ENCODE peak calls at places on chromosomes 4 and X, in seven cellular contexts. M is HCT116, F is HepG2, I is K562, C is H1, T is SK-N-SH, Q is GM12878. R is an unnamed sample.
A peak's percentile ranks its signal among the peaks of the same experiment; 100 is the strongest.

GRCh38 chrX:43753637-43754036 is 97.5 kb downstream of the MAOA start:
- DNase-seq in M (no peak), F (no peak), I (no peak), C (no peak), T (no peak), Q (no peak), R (no peak)

GRCh38 chr4:41934813-41935651 is at the start of gene TMEM33:
- DNase-seq in M (peak; percentile 90), F (peak; percentile 94), I (peak; percentile 87), C (peak; percentile 85), T (peak; percentile 88), Q (peak; percentile 71), R (peak; percentile 94)

GRCh38 chr4:17373666-17374065 is 138.2 kb downstream of the QDPR start:
- DNase-seq in M (no peak), F (no peak), I (no peak), C (no peak), T (no peak), Q (no peak), R (no peak)

GRCh38 chrX:130887392-130887791 is 15.6 kb downstream of the ENOX2 start:
- DNase-seq in M (no peak), F (no peak), I (no peak), C (no peak), T (no peak), Q (no peak), R (no peak)

GRCh38 chr4:54744487-54744886 is 86.7 kb downstream of the KIT start:
- DNase-seq in M (no peak), F (no peak), I (no peak), C (no peak), T (no peak), Q (no peak), R (no peak)

GRCh38 chrX:154804957-154805695 is at the start of gene MPP1:
- DNase-seq in M (peak; percentile 32), F (no peak), I (peak; percentile 88), C (peak; percentile 76), T (peak; percentile 89), Q (peak; percentile 36), R (peak; percentile 64)

GRCh38 chr4:42397635-42398447 is 553 bp downstream of the SHISA3 start:
- DNase-seq in M (no peak), F (no peak), I (no peak), C (peak; percentile 77), T (peak; percentile 81), Q (no peak), R (no peak)

GRCh38 chr4:112029642-112030235 is 115.5 kb upstream of the FAM241A start:
- DNase-seq in M (no peak), F (no peak), I (no peak), C (no peak), T (no peak), Q (no peak), R (no peak)

GRCh38 chr4:10104211-10104990 is 12.2 kb downstream of the WDR1 start:
- DNase-seq in M (no peak), F (no peak), I (no peak), C (no peak), T (no peak), Q (no peak), R (no peak)

GRCh38 chrX:109952050-109952449 is 50.9 kb upstream of the TMEM164 start:
- DNase-seq in M (no peak), F (no peak), I (no peak), C (no peak), T (no peak), Q (no peak), R (peak; percentile 66)

GRCh38 chrX:1231850-1232505 is 19.5 kb upstream of the CRLF2 start:
- DNase-seq in M (no peak), F (no peak), I (no peak), C (no peak), T (no peak), Q (no peak), R (no peak)

GRCh38 chr4:1329408-1330371 is 17.3 kb upstream of the UVSSA start:
- DNase-seq in M (no peak), F (no peak), I (no peak), C (no peak), T (no peak), Q (no peak), R (no peak)

GRCh38 chrX:132333351-132333750 is 114.1 kb upstream of the RAP2C start:
- DNase-seq in M (no peak), F (no peak), I (no peak), C (no peak), T (no peak), Q (no peak), R (no peak)

GRCh38 chr4:138090145-138090917 is 151.8 kb downstream of the SLC7A11 start:
- DNase-seq in M (peak; percentile 76), F (peak; percentile 64), I (peak; percentile 60), C (peak; percentile 67), T (peak; percentile 78), Q (peak; percentile 17), R (peak; percentile 80)

GRCh38 chr4:74397748-74398426 is 32.9 kb downstream of the EREG start:
- DNase-seq in M (no peak), F (no peak), I (no peak), C (no peak), T (no peak), Q (no peak), R (no peak)

GRCh38 chrX:31459361-31459760 is 387.5 kb upstream of the FTHL17 start:
- DNase-seq in M (no peak), F (no peak), I (no peak), C (no peak), T (no peak), Q (no peak), R (no peak)

GRCh38 chr4:153335665-153336064 is 8.8 kb upstream of the MND1 start:
- DNase-seq in M (no peak), F (no peak), I (no peak), C (no peak), T (no peak), Q (no peak), R (no peak)

GRCh38 chrX:14039344-14039743 is 9.7 kb upstream of the GEMIN8 start:
- DNase-seq in M (no peak), F (peak; percentile 28), I (peak; percentile 54), C (no peak), T (peak; percentile 49), Q (no peak), R (peak; percentile 25)

GRCh38 chrX:19682712-19683331 is 167.5 kb upstream of the MAP3K15 start:
- DNase-seq in M (no peak), F (no peak), I (no peak), C (no peak), T (peak; percentile 55), Q (no peak), R (no peak)

GRCh38 chr4:41927761-41928499 is 7.3 kb upstream of the TMEM33 start:
- DNase-seq in M (no peak), F (peak; percentile 32), I (no peak), C (no peak), T (no peak), Q (no peak), R (no peak)

GRCh38 chr4:14338206-14338605 is 664.1 kb upstream of the CPEB2 start:
- DNase-seq in M (no peak), F (no peak), I (no peak), C (no peak), T (no peak), Q (no peak), R (no peak)

GRCh38 chr4:166252487-166253402 is 379.7 kb downstream of the TLL1 start:
- DNase-seq in M (peak; percentile 37), F (peak; percentile 10), I (peak; percentile 5), C (no peak), T (peak; percentile 3), Q (no peak), R (peak; percentile 58)

GRCh38 chr4:2962614-2963184 is 507 bp downstream of the NOP14 start:
- DNase-seq in M (peak; percentile 12), F (peak; percentile 12), I (no peak), C (peak; percentile 78), T (no peak), Q (no peak), R (peak; percentile 34)

GRCh38 chr4:2963185-2964076 is at the start of the genes GRK4 and NOP14:
- DNase-seq in M (peak; percentile 93), F (peak; percentile 94), I (peak; percentile 90), C (peak; percentile 93), T (peak; percentile 97), Q (peak; percentile 92), R (peak; percentile 98)

GRCh38 chr4:2961411-2962098 is 1.7 kb downstream of the NOP14 start:
- DNase-seq in M (no peak), F (peak; percentile 44), I (no peak), C (no peak), T (peak; percentile 44), Q (no peak), R (no peak)

GRCh38 chr4:2964077-2964471 is 703 bp downstream of the GRK4 start:
- DNase-seq in M (no peak), F (no peak), I (peak; percentile 49), C (no peak), T (peak; percentile 62), Q (no peak), R (no peak)

GRCh38 chr4:2962099-2962455 is 1.1 kb downstream of the NOP14 start:
- DNase-seq in M (no peak), F (no peak), I (no peak), C (no peak), T (peak; percentile 34), Q (no peak), R (no peak)
- TF ChIP-seq JUND in M (no peak), F (no peak), I (no peak), C (no peak), T (no peak), Q (no peak), R (no peak)

GRCh38 chr4:114603455-114603854 is 4.8 kb downstream of the UGT8 start:
- DNase-seq in M (no peak), F (no peak), I (no peak), C (no peak), T (no peak), Q (peak; percentile 72), R (no peak)
- TF ChIP-seq JUND in M (no peak), F (no peak), I (no peak), C (no peak), T (no peak), Q (peak; percentile 70), R (no peak)

GRCh38 chrX:17544831-17545230 is 169.8 kb downstream of the NHS start:
- DNase-seq in M (no peak), F (peak; percentile 6), I (no peak), C (no peak), T (no peak), Q (no peak), R (no peak)
- TF ChIP-seq JUND in M (no peak), F (no peak), I (no peak), C (no peak), T (no peak), Q (no peak), R (no peak)

DNA sequence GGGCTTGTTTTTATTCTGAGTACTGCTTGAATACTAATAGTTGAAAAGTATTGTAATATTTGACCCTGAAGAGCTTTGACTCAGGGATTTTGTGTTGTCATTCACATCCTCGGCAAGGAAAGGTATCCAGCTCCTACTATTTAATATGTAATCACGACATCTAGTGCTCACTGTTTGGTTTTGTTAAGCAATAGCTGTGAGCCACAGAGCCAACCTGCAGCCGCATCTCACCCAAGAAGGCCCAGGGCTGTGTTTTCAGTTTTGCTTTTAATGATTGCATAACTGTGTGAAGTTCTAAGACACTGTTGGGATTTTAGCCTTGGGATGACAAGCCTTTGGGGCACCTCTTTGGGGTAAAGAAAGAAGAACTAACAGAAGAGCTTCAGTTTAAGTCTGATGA is 158.0 kb downstream of the RELL1 start:
- DNase-seq in M (no peak), F (peak; percentile 16), I (no peak), C (no peak), T (no peak), Q (no peak), R (peak; percentile 24)
- TF ChIP-seq JUND in M (no peak), F (no peak), I (no peak), C (no peak), T (no peak), Q (no peak), R (peak; percentile 51)

GRCh38 chr4:7772708-7773385 is 166.8 kb downstream of the AFAP1 start:
- DNase-seq in M (no peak), F (no peak), I (no peak), C (no peak), T (no peak), Q (no peak), R (no peak)
- TF ChIP-seq JUND in M (no peak), F (no peak), I (no peak), C (no peak), T (no peak), Q (no peak), R (no peak)

R was measured in T47D.